ENCODE peak calls at places on chromosome 9, in four cellular contexts. Y, T, D and I are unnamed samples.

GRCh38 chr9:86562691-86563090 is 208.5 kb upstream of the TUT7 start:
- DNase-seq in Y (no peak), T (no peak), D (no peak), I (no peak)

GRCh38 chr9:84169240-84169639 is 171.3 kb downstream of the SLC28A3 start:
- DNase-seq in Y (no peak), T (no peak), D (no peak), I (no peak)

GRCh38 chr9:89541798-89542197 is 43.9 kb upstream of the SEMA4D start:
- DNase-seq in Y (no peak), T (peak), D (no peak), I (no peak)

GRCh38 chr9:15725953-15726352 is 173.1 kb downstream of the CCDC171 start:
- DNase-seq in Y (peak), T (no peak), D (no peak), I (no peak)

GRCh38 chr9:115943591-115944165 is 209.9 kb upstream of the PAPPA start:
- DNase-seq in Y (no peak), T (no peak), D (no peak), I (no peak)

GRCh38 chr9:116800074-116800473 is 113.0 kb downstream of the TRIM32 start:
- DNase-seq in Y (no peak), T (no peak), D (no peak), I (no peak)

GRCh38 chr9:94912700-94913249 is 186.3 kb downstream of the AOPEP start:
- DNase-seq in Y (no peak), T (no peak), D (no peak), I (no peak)

GRCh38 chr9:137477778-137478612 is 18.9 kb upstream of the NSMF start:
- DNase-seq in Y (no peak), T (no peak), D (no peak), I (no peak)

GRCh38 chr9:117678882-117679281 is 25.3 kb upstream of the TLR4 start:
- DNase-seq in Y (no peak), T (no peak), D (no peak), I (no peak)

DNA sequence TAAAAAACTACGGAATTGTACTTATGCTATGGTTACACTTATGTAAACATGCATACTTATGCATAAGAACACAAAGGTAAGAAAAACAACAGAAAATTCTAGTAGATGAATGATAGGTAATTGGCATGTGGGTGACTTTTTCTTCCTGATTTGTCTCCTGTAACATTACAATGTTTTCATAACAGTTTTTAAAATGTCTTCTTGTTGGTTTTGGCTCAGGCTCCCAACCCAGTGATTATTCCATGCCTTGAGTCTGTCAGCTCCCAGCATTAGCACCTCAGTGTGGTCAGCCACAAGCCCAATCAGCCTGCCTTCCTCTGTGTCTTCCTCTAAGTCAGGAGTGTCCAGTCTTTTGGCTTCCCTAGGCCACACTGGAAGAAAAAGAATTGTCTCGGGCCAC is 7.9 kb upstream of the FOXE1 start:
- DNase-seq in Y (no peak), T (no peak), D (no peak), I (no peak)
- TF ChIP-seq CTCF in Y (no peak), T (no peak), D (no peak), I (no peak)

GRCh38 chr9:19946446-19947109 is 157.7 kb upstream of the SLC24A2 start:
- DNase-seq in Y (no peak), T (peak), D (no peak), I (no peak)
- TF ChIP-seq CTCF in Y (peak), T (peak), D (no peak), I (no peak)

DNA sequence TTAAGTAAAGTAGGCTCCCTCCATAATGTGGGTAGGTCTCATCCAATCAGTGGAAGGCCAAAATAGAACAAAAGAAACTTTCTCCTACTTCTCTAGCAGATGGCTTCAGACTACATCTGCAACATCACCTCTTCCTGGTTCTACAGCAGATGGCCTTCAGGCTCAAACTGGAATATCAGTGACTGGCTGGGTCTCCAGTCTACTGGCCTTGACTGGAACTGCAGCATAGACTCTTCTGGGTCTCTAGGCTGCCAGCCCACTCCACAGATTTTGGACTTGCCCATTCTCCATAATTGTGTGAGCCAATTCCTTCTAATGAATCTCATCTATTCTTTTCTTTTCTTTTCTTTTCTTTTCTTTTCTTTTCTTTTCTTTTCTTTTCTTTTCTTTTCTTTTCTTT is 64.8 kb downstream of the ACER2 start:
- DNase-seq in Y (no peak), T (no peak), D (no peak), I (no peak)
- TF ChIP-seq CTCF in Y (no peak), T (no peak), D (no peak), I (no peak)

GRCh38 chr9:128416014-128416413 is 4.6 kb upstream of the CERCAM start:
- DNase-seq in Y (no peak), T (no peak), D (no peak), I (no peak)

GRCh38 chr9:128415222-128415621 is 5.4 kb upstream of the CERCAM start:
- DNase-seq in Y (no peak), T (no peak), D (no peak), I (no peak)

GRCh38 chr9:128412120-128412790 is 8.4 kb upstream of the CERCAM start:
- DNase-seq in Y (no peak), T (peak), D (no peak), I (peak)

GRCh38 chr9:128416432-128417019 is 4.1 kb upstream of the CERCAM start:
- DNase-seq in Y (no peak), T (no peak), D (no peak), I (no peak)

GRCh38 chr9:128414461-128414860 is 6.2 kb upstream of the CERCAM start:
- DNase-seq in Y (no peak), T (no peak), D (no peak), I (no peak)
- TF ChIP-seq CTCF in Y (peak), T (no peak), D (no peak), I (no peak)

GRCh38 chr9:133276001-133276884 is 1.2 kb upstream of the ABO start:
- DNase-seq in Y (no peak), T (no peak), D (no peak), I (no peak)

GRCh38 chr9:133274236-133275104 is 531 bp downstream of the ABO start:
- DNase-seq in Y (no peak), T (no peak), D (no peak), I (no peak)

GRCh38 chr9:133276923-133277322 is 1.9 kb upstream of the ABO start:
- DNase-seq in Y (no peak), T (no peak), D (no peak), I (no peak)

GRCh38 chr9:133273819-133274218 is 1.2 kb downstream of the ABO start:
- DNase-seq in Y (no peak), T (no peak), D (no peak), I (no peak)

GRCh38 chr9:133275105-133276000 is at the start of gene ABO:
- DNase-seq in Y (no peak), T (no peak), D (no peak), I (no peak)
- TF ChIP-seq CTCF in Y (no peak), T (no peak), D (no peak), I (no peak)

GRCh38 chr9:82780017-82780416 is 282.9 kb downstream of the RASEF start:
- DNase-seq in Y (no peak), T (no peak), D (no peak), I (no peak)
- TF ChIP-seq CTCF in Y (no peak), T (no peak), D (no peak), I (no peak)

DNA sequence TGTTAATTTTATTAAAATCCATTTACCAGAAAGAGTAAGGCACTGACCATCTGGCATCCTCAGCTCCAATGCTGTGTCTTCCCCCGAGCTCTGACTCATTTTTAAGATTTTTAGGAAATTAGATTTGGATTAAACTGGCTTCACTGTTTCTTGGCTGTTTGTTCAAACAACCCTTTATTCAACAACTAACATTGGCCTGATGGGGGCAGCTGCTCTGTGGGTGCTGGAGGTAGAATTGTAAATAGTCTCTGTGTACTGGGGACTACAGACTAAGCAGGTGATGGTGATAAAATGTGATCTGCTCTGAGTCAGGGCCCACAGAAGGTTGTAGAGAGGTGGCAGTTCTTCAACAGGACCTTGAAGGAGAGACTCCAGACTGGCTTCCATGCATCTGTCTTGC is 2.9 kb downstream of the RABEPK start:
- DNase-seq in Y (no peak), T (no peak), D (no peak), I (no peak)
- TF ChIP-seq CTCF in Y (no peak), T (no peak), D (no peak), I (no peak)